ENCODE peak calls at places on chromosomes 3 and 15, in four cellular contexts. O is AG08396, I is Peyer's patch, M is SIG-M5. F is an unnamed sample.

GRCh38 chr3:146493221-146493620 is 23.9 kb upstream of the PLSCR2 start:
- DNase-seq in M (no peak), I (no peak), O (no peak), F (peak; percentile 54)

GRCh38 chr3:84974347-84974746 is 15.6 kb downstream of the CADM2 start:
- DNase-seq in I (no peak), O (no peak), M (no peak), F (no peak)

GRCh38 chr3:78900879-78901278 is 866.9 kb downstream of the ROBO1 start:
- DNase-seq in M (no peak), I (no peak), O (no peak), F (no peak)

GRCh38 chr3:69324362-69325025 is 61.4 kb downstream of the FRMD4B start:
- DNase-seq in I (no peak), O (no peak), M (no peak), F (no peak)

GRCh38 chr3:152779649-152780048 is 55.3 kb upstream of the P2RY1 start:
- DNase-seq in M (no peak), O (peak; percentile 20), I (no peak), F (peak; percentile 10)

GRCh38 chr15:32669870-32670623 is 28.5 kb downstream of the SCG5 start:
- DNase-seq in I (no peak), M (no peak), O (peak; percentile 27), F (peak; percentile 78)

GRCh38 chr3:191051037-191051436 is 148.0 kb upstream of the OSTN start:
- DNase-seq in I (no peak), O (peak; percentile 20), M (no peak), F (peak; percentile 48)

GRCh38 chr3:177282028-177282655 is 84.9 kb upstream of the TBL1XR1 start:
- DNase-seq in O (no peak), I (no peak), M (no peak), F (no peak)

GRCh38 chr3:157531771-157532170 is 28.6 kb upstream of the VEPH1 start:
- DNase-seq in M (no peak), I (no peak), O (no peak), F (no peak)

GRCh38 chr3:183818041-183818620 is 7.2 kb downstream of the MAP6D1 start:
- DNase-seq in O (no peak), M (no peak), I (no peak), F (no peak)

GRCh38 chr15:39741258-39741657 is 41.4 kb downstream of the FSIP1 start:
- DNase-seq in O (no peak), M (no peak), I (no peak), F (no peak)

GRCh38 chr3:49940667-49941249 is 808 bp downstream of the RBM6 start:
- DNase-seq in O (no peak), I (no peak), M (no peak), F (no peak)

GRCh38 chr3:181457190-181457589 is 254.5 kb upstream of the SOX2 start:
- DNase-seq in O (no peak), M (no peak), I (no peak), F (peak; percentile 95)

GRCh38 chr3:58206406-58207011 is 4.3 kb downstream of the DNASE1L3 start:
- DNase-seq in I (no peak), M (no peak), O (peak; percentile 37), F (no peak)

GRCh38 chr3:42572278-42572677 is 9.5 kb downstream of the SEC22C start:
- DNase-seq in O (peak; percentile 56), I (no peak), M (no peak), F (peak; percentile 53)

GRCh38 chr3:72634128-72634527 is 214.1 kb downstream of the SHQ1 start:
- DNase-seq in O (no peak), M (no peak), I (no peak), F (no peak)

GRCh38 chr3:9226326-9226725 is 23.1 kb downstream of the SRGAP3 start:
- DNase-seq in O (no peak), I (no peak), M (no peak), F (peak; percentile 72)

GRCh38 chr3:130662407-130663028 is 84.1 kb downstream of the PIK3R4 start:
- DNase-seq in I (no peak), O (no peak), M (no peak), F (no peak)

GRCh38 chr3:197501496-197501878 is 54.3 kb downstream of the BDH1 start:
- DNase-seq in I (no peak), M (no peak), O (peak; percentile 47), F (no peak)

GRCh38 chr15:58042006-58042405 is 23.5 kb downstream of the ALDH1A2 start:
- DNase-seq in I (no peak), M (no peak), O (no peak), F (no peak)

GRCh38 chr3:64344721-64345207 is 119.5 kb upstream of the PRICKLE2 start:
- DNase-seq in M (no peak), I (no peak), O (peak; percentile 39), F (no peak)

GRCh38 chr15:31303434-31304073 is 23.1 kb upstream of the KLF13 start:
- DNase-seq in M (no peak), O (peak; percentile 12), I (no peak), F (no peak)

GRCh38 chr3:58356054-58356453 is 23.4 kb downstream of the PXK start:
- DNase-seq in I (peak; percentile 58), O (no peak), M (no peak), F (no peak)

GRCh38 chr15:71312731-71313460 is 197.6 kb downstream of the THSD4 start:
- DNase-seq in M (no peak), O (no peak), I (no peak), F (no peak)

GRCh38 chr3:13278783-13279531 is 141.2 kb downstream of the NUP210 start:
- DNase-seq in M (no peak), I (no peak), O (peak; percentile 73), F (no peak)

GRCh38 chr3:46624976-46625490 is 12.7 kb downstream of the FAM240A start:
- DNase-seq in O (no peak), I (no peak), M (no peak), F (no peak)

GRCh38 chr3:14297784-14298236 is 104.6 kb upstream of the SLC6A6 start:
- DNase-seq in O (no peak), I (no peak), M (no peak), F (no peak)

GRCh38 chr15:45790325-45790943 is 155.6 kb downstream of the SQOR start:
- DNase-seq in O (peak; percentile 18), M (no peak), I (no peak), F (peak; percentile 21)

GRCh38 chr3:121995190-121996137 is 26.6 kb downstream of the ILDR1 start:
- DNase-seq in I (peak; percentile 81), O (peak; percentile 57), M (no peak), F (no peak)

GRCh38 chr3:4994823-4995499 is 15.7 kb downstream of the BHLHE40 start:
- DNase-seq in I (no peak), O (peak; percentile 81), M (no peak), F (no peak)

GRCh38 chr3:48685293-48685602 is 467 bp downstream of the NCKIPSD start:
- DNase-seq in O (no peak), M (no peak), I (no peak), F (no peak)

GRCh38 chr3:11476814-11477213 is 166.9 kb downstream of the VGLL4 start:
- DNase-seq in M (no peak), I (no peak), O (no peak), F (peak; percentile 14)

GRCh38 chr3:23079976-23080375 is 123.2 kb upstream of the UBE2E2 start:
- DNase-seq in M (no peak), I (no peak), O (no peak), F (no peak)

GRCh38 chr3:49173792-49174170 is 2.4 kb downstream of the KLHDC8B start:
- DNase-seq in O (no peak), I (no peak), M (no peak), F (no peak)

GRCh38 chr15:81092559-81092902 is 41.5 kb upstream of the CFAP161 start:
- DNase-seq in M (no peak), I (no peak), O (no peak), F (peak; percentile 38)

GRCh38 chr15:31365655-31366127 is 39.1 kb downstream of the KLF13 start:
- DNase-seq in I (peak; percentile 97), M (peak; percentile 60), O (peak; percentile 90), F (no peak)

GRCh38 chr3:120047686-120048085 is 46.6 kb downstream of the GSK3B start:
- DNase-seq in I (no peak), O (no peak), M (no peak), F (no peak)

GRCh38 chr15:57387644-57388076 is 11.4 kb downstream of the CGNL1 start:
- DNase-seq in I (no peak), M (no peak), O (no peak), F (no peak)

GRCh38 chr3:129045675-129046036 is 14.9 kb upstream of the GP9 start:
- DNase-seq in I (no peak), O (no peak), M (no peak), F (no peak)

F was measured in COLO829.